ENCODE peak calls at places on chromosomes 12 and 14, in eight cellular contexts. E is stomach, I is A549, B is K562, R is HepG2, N is upper lobe of left lung, Q is tibial nerve, V is transverse colon. L is an unnamed sample.
A peak's percentile ranks its signal among the peaks of the same experiment; 100 is the strongest.

GRCh38 chr12:32039341-32039740 is 67.3 kb upstream of the BICD1 start:
- DNase-seq in E (no peak), I (no peak), B (peak; percentile 29), R (no peak), N (no peak), Q (no peak), V (no peak), L (no peak)

GRCh38 chr12:43336962-43337555 is 214.9 kb downstream of the ADAMTS20 start:
- DNase-seq in E (no peak), I (peak; percentile 21), B (no peak), R (no peak), N (no peak), Q (no peak), V (no peak), L (no peak)

GRCh38 chr12:67509987-67510386 is 138.6 kb upstream of the DYRK2 start:
- DNase-seq in E (no peak), I (no peak), B (no peak), R (no peak), N (no peak), Q (no peak), V (no peak), L (no peak)

GRCh38 chr14:77123381-77124344 is 17.9 kb downstream of the ZDHHC22 start:
- DNase-seq in E (peak; percentile 96), I (no peak), B (no peak), R (no peak), N (no peak), Q (peak; percentile 37), V (peak; percentile 95), L (no peak)

GRCh38 chr12:56267443-56268071 is 815 bp downstream of the COQ10A start:
- DNase-seq in E (no peak), I (no peak), B (peak; percentile 55), R (peak; percentile 44), N (no peak), Q (no peak), V (no peak), L (peak; percentile 80)

GRCh38 chr12:131736807-131737484 is 26.1 kb downstream of the SFSWAP start:
- DNase-seq in E (no peak), I (peak; percentile 83), B (no peak), R (no peak), N (peak; percentile 76), Q (no peak), V (no peak), L (no peak)

GRCh38 chr12:49019435-49020317 is 1.1 kb upstream of the PRKAG1 start:
- DNase-seq in E (no peak), I (peak; percentile 67), B (peak; percentile 79), R (peak; percentile 39), N (no peak), Q (no peak), V (peak; percentile 38), L (no peak)

GRCh38 chr14:95319312-95320075 is at the start of gene CLMN:
- DNase-seq in E (peak; percentile 53), I (peak; percentile 44), B (peak; percentile 70), R (no peak), N (peak; percentile 91), Q (no peak), V (peak; percentile 61), L (no peak)

GRCh38 chr14:88546621-88547385 is 8.0 kb downstream of the PTPN21 start:
- DNase-seq in E (no peak), I (no peak), B (no peak), R (no peak), N (no peak), Q (no peak), V (no peak), L (no peak)

GRCh38 chr14:102565331-102565887 is 27.0 kb upstream of the RCOR1 start:
- DNase-seq in E (no peak), I (no peak), B (no peak), R (no peak), N (no peak), Q (no peak), V (no peak), L (no peak)

GRCh38 chr12:10941916-10942607 is 3.0 kb upstream of the TAS2R14 start:
- DNase-seq in E (no peak), I (peak; percentile 59), B (peak; percentile 4), R (peak; percentile 28), N (no peak), Q (no peak), V (no peak), L (no peak)

GRCh38 chr14:23663711-23664110 is 27.5 kb downstream of the DHRS2 start:
- DNase-seq in E (no peak), I (no peak), B (no peak), R (no peak), N (no peak), Q (no peak), V (no peak), L (no peak)

GRCh38 chr14:23605931-23606585 is 27.5 kb upstream of the JPH4 start:
- DNase-seq in E (no peak), I (no peak), B (no peak), R (no peak), N (no peak), Q (no peak), V (no peak), L (no peak)

GRCh38 chr12:47397664-47398281 is 308.1 kb downstream of the RPAP3 start:
- DNase-seq in E (no peak), I (peak; percentile 95), B (peak; percentile 32), R (peak; percentile 36), N (no peak), Q (no peak), V (no peak), L (no peak)

GRCh38 chr14:32230181-32230580 is 27.1 kb upstream of the RNU6-8 start:
- DNase-seq in E (no peak), I (peak; percentile 69), B (no peak), R (no peak), N (no peak), Q (no peak), V (no peak), L (no peak)

GRCh38 chr12:109109756-109110350 is 6.5 kb upstream of the ACACB start:
- DNase-seq in E (no peak), I (no peak), B (no peak), R (no peak), N (no peak), Q (no peak), V (no peak), L (no peak)

GRCh38 chr12:109113661-109114321 is 2.6 kb upstream of the ACACB start:
- DNase-seq in E (no peak), I (no peak), B (no peak), R (peak; percentile 5), N (no peak), Q (no peak), V (no peak), L (peak; percentile 60)

GRCh38 chr12:109114644-109115043 is 1.7 kb upstream of the ACACB start:
- DNase-seq in E (no peak), I (no peak), B (no peak), R (no peak), N (no peak), Q (no peak), V (no peak), L (no peak)

GRCh38 chr12:109112720-109113465 is 3.5 kb upstream of the ACACB start:
- DNase-seq in E (no peak), I (no peak), B (no peak), R (peak; percentile 29), N (no peak), Q (no peak), V (peak; percentile 18), L (peak; percentile 74)

GRCh38 chr12:109111775-109112491 is 4.5 kb upstream of the ACACB start:
- DNase-seq in E (peak; percentile 76), I (peak; percentile 69), B (peak; percentile 55), R (peak; percentile 45), N (no peak), Q (peak; percentile 69), V (peak; percentile 82), L (peak; percentile 91)
- TF ChIP-seq EP300 in E (peak; percentile 15), I (no peak), B (no peak), R (no peak), N (no peak), Q (no peak), V (no peak), L (no peak)

GRCh38 chr12:121628037-121628436 is 1.7 kb downstream of the ORAI1 start:
- DNase-seq in E (peak; percentile 34), I (no peak), B (peak; percentile 28), R (no peak), N (no peak), Q (no peak), V (peak; percentile 55), L (no peak)

GRCh38 chr12:121626853-121627623 is 708 bp downstream of the ORAI1 start:
- DNase-seq in E (peak; percentile 58), I (peak; percentile 75), B (peak; percentile 57), R (peak; percentile 44), N (peak; percentile 90), Q (peak; percentile 19), V (peak; percentile 63), L (peak; percentile 86)

GRCh38 chr12:121628536-121628935 is 2.2 kb downstream of the ORAI1 start:
- DNase-seq in E (no peak), I (no peak), B (no peak), R (no peak), N (no peak), Q (no peak), V (no peak), L (no peak)

GRCh38 chr12:121632069-121632970 is 6.0 kb downstream of the ORAI1 start:
- DNase-seq in E (no peak), I (no peak), B (no peak), R (no peak), N (no peak), Q (no peak), V (no peak), L (no peak)

GRCh38 chr12:121630791-121631190 is 4.5 kb downstream of the ORAI1 start:
- DNase-seq in E (no peak), I (no peak), B (no peak), R (no peak), N (no peak), Q (no peak), V (no peak), L (no peak)
- H3K27ac ChIP-seq in E (no peak overlapping the region), I (no peak overlapping the region), B (no peak overlapping the region), R (no peak overlapping the region), N (peak overlapping the region; percentile 94), Q (no peak overlapping the region), V (no peak overlapping the region), L (no peak overlapping the region)

GRCh38 chr14:75143761-75144527 is 17.1 kb upstream of the NEK9 start:
- DNase-seq in E (no peak), I (no peak), B (no peak), R (no peak), N (no peak), Q (no peak), V (no peak), L (no peak)

GRCh38 chr14:75150150-75150549 is 23.3 kb upstream of the NEK9 start:
- DNase-seq in E (no peak), I (peak; percentile 24), B (no peak), R (no peak), N (no peak), Q (no peak), V (no peak), L (no peak)

GRCh38 chr14:75142494-75142893 is 15.6 kb upstream of the NEK9 start:
- DNase-seq in E (no peak), I (no peak), B (no peak), R (no peak), N (no peak), Q (no peak), V (no peak), L (no peak)

GRCh38 chr14:75144944-75145343 is 18.1 kb upstream of the NEK9 start:
- DNase-seq in E (no peak), I (no peak), B (no peak), R (no peak), N (no peak), Q (no peak), V (peak; percentile 19), L (no peak)

GRCh38 chr14:75147423-75148071 is 20.7 kb upstream of the NEK9 start:
- DNase-seq in E (peak; percentile 69), I (peak; percentile 31), B (no peak), R (peak; percentile 97), N (no peak), Q (peak; percentile 78), V (peak; percentile 53), L (peak; percentile 92)
- H3K9me3 ChIP-seq in E (no peaks in the 10 kb centered on the region), I (no peaks in the 10 kb centered on the region), B (no peaks in the 10 kb centered on the region), R (no peaks in the 10 kb centered on the region), N (no peaks in the 10 kb centered on the region), Q (no peaks in the 10 kb centered on the region), V (no peaks in the 10 kb centered on the region), L (no peaks in the 10 kb centered on the region)

GRCh38 chr12:82223421-82223820 is 134.8 kb downstream of the CCDC59 start:
- DNase-seq in E (no peak), I (no peak), B (no peak), R (no peak), N (no peak), Q (no peak), V (no peak), L (no peak)
- TF ChIP-seq EP300 in E (no peak), I (no peak), B (no peak), R (no peak), N (no peak), Q (no peak), V (no peak), L (no peak)

L was measured in sigmoid colon.